ENCODE peak calls at places on chromosomes 12 and 14, in seven cellular contexts. W, M, B, R, Z, X and N are unnamed samples.

GRCh38 chr12:128852885-128853284 is 393 bp upstream of the GLT1D1 start:
- DNase-seq in W (peak), M (no peak), B (no peak), R (no peak), Z (no peak), X (no peak), N (no peak)

GRCh38 chr12:57836442-57837375 is 9.8 kb downstream of the CTDSP2 start:
- DNase-seq in W (no peak), M (no peak), B (no peak), R (no peak), Z (no peak), X (no peak), N (peak)

GRCh38 chr12:57089259-57090245 is 638 bp downstream of the NAB2 start:
- DNase-seq in W (peak), M (no peak), B (no peak), R (no peak), Z (peak), X (peak), N (no peak)

GRCh38 chr12:96882862-96883261 is 24.2 kb upstream of the NEDD1 start:
- DNase-seq in W (no peak), M (no peak), B (no peak), R (no peak), Z (no peak), X (no peak), N (no peak)

GRCh38 chr14:67984274-67984673 is 164.7 kb downstream of the RAD51B start:
- DNase-seq in W (no peak), M (no peak), B (no peak), R (no peak), Z (no peak), X (no peak), N (no peak)

GRCh38 chr12:121748571-121749265 is 36.2 kb downstream of the TMEM120B start:
- DNase-seq in W (peak), M (no peak), B (peak), R (no peak), Z (no peak), X (peak), N (no peak)

GRCh38 chr12:40055227-40055579 is 50.7 kb downstream of the SLC2A13 start:
- DNase-seq in W (no peak), M (no peak), B (no peak), R (no peak), Z (no peak), X (no peak), N (no peak)

GRCh38 chr12:28191018-28191595 is 851 bp downstream of the CCDC91 start:
- DNase-seq in W (no peak), M (no peak), B (no peak), R (no peak), Z (peak), X (peak), N (no peak)

GRCh38 chr14:28577711-28578131 is 188.9 kb upstream of the FOXG1 start:
- DNase-seq in W (no peak), M (no peak), B (no peak), R (no peak), Z (no peak), X (no peak), N (no peak)

GRCh38 chr12:6462234-6462995 is 8.1 kb downstream of the VAMP1 start:
- DNase-seq in W (no peak), M (no peak), B (no peak), R (no peak), Z (no peak), X (no peak), N (no peak)

GRCh38 chr12:19645823-19646222 is 206.5 kb downstream of the AEBP2 start:
- DNase-seq in W (no peak), M (no peak), B (no peak), R (no peak), Z (no peak), X (no peak), N (no peak)

GRCh38 chr12:131085816-131086591 is 132.3 kb downstream of the ADGRD1 start:
- DNase-seq in W (no peak), M (no peak), B (no peak), R (no peak), Z (no peak), X (no peak), N (no peak)

GRCh38 chr14:87745507-87746118 is 247.4 kb downstream of the GALC start:
- DNase-seq in W (peak), M (no peak), B (peak), R (no peak), Z (peak), X (peak), N (peak)

GRCh38 chr12:105467710-105468366 is 137.3 kb downstream of the C12orf75 start:
- DNase-seq in W (no peak), M (no peak), B (no peak), R (no peak), Z (peak), X (no peak), N (no peak)

GRCh38 chr12:103771466-103771865 is 69.6 kb downstream of the NT5DC3 start:
- DNase-seq in W (peak), M (no peak), B (peak), R (no peak), Z (peak), X (peak), N (no peak)

GRCh38 chr12:62279058-62279457 is 18.9 kb downstream of the USP15 start:
- DNase-seq in W (no peak), M (no peak), B (no peak), R (no peak), Z (no peak), X (no peak), N (no peak)

GRCh38 chr14:61456720-61457119 is 135.3 kb downstream of the PRKCH start:
- DNase-seq in W (peak), M (peak), B (peak), R (no peak), Z (peak), X (peak), N (peak)

GRCh38 chr12:79732647-79733046 is 41.9 kb upstream of the PAWR start:
- DNase-seq in W (no peak), M (no peak), B (no peak), R (no peak), Z (no peak), X (no peak), N (no peak)

GRCh38 chr14:105316968-105317498 is 2.5 kb downstream of the PACS2 start:
- DNase-seq in W (no peak), M (no peak), B (no peak), R (no peak), Z (peak), X (no peak), N (no peak)

GRCh38 chr14:98599082-98599481 is 672.9 kb downstream of the BCL11B start:
- DNase-seq in W (no peak), M (no peak), B (no peak), R (no peak), Z (no peak), X (no peak), N (no peak)

GRCh38 chr12:79690156-79690605 is 583 bp downstream of the PAWR start:
- DNase-seq in W (peak), M (no peak), B (peak), R (no peak), Z (peak), X (no peak), N (no peak)

GRCh38 chr14:52312872-52313492 is 1.1 kb upstream of the PTGER2 start:
- DNase-seq in W (no peak), M (no peak), B (no peak), R (no peak), Z (no peak), X (no peak), N (no peak)

GRCh38 chr12:132284618-132285310 is 44.6 kb downstream of the GALNT9 start:
- DNase-seq in W (peak), M (no peak), B (no peak), R (no peak), Z (no peak), X (no peak), N (no peak)

GRCh38 chr12:125684968-125685790 is 619.9 kb downstream of the AACS start:
- DNase-seq in W (no peak), M (no peak), B (no peak), R (no peak), Z (no peak), X (no peak), N (no peak)

GRCh38 chr12:124764451-124764850 is 99.2 kb downstream of the SCARB1 start:
- DNase-seq in W (peak), M (no peak), B (no peak), R (no peak), Z (no peak), X (peak), N (no peak)

GRCh38 chr12:4269279-4269991 is 4.1 kb upstream of the CCND2 start:
- DNase-seq in W (peak), M (no peak), B (no peak), R (no peak), Z (peak), X (peak), N (peak)

GRCh38 chr14:20734079-20734806 is 11.4 kb upstream of the EDDM3A start:
- DNase-seq in W (no peak), M (no peak), B (no peak), R (no peak), Z (no peak), X (no peak), N (no peak)

GRCh38 chr12:122951979-122952892 is 14.0 kb downstream of the ABCB9 start:
- DNase-seq in W (peak), M (peak), B (peak), R (no peak), Z (peak), X (no peak), N (peak)

GRCh38 chr14:96455588-96455987 is 46.6 kb upstream of the PAPOLA start:
- DNase-seq in W (no peak), M (no peak), B (no peak), R (no peak), Z (no peak), X (no peak), N (no peak)

GRCh38 chr14:96464136-96464535 is 38.0 kb upstream of the PAPOLA start:
- DNase-seq in W (no peak), M (no peak), B (no peak), R (no peak), Z (no peak), X (no peak), N (no peak)

GRCh38 chr14:96461950-96462798 is 40.0 kb upstream of the PAPOLA start:
- DNase-seq in W (no peak), M (no peak), B (peak), R (no peak), Z (no peak), X (no peak), N (no peak)

DNA sequence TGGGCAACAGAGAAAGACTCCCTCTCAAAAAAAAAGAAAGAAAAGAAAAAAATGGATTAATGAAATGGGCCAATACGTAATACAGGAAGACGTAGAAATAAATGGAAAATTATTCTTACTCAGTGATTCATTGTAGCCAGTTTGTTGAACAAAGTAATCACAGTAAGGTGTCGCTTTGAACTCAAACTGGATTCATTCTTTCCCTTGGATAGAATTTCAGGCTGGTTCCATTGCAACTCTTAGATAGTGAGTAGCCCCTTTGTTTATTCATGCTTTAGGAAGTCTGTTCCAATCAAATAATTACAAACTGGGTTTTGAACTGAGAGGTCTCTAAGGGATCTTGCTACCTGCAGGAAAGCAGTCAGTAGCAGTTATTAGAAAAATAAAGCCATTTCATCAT is 42.3 kb upstream of the PAPOLA start:
- DNase-seq in W (no peak), M (no peak), B (no peak), R (no peak), Z (no peak), X (no peak), N (no peak)
- TF ChIP-seq TAF1 in W (no peak), M (no peak), B (no peak), R (no peak), Z (no peak), X (no peak), N (no peak)

GRCh38 chr12:108547633-108548172 is 13.3 kb downstream of the SART3 start:
- DNase-seq in W (no peak), M (no peak), B (no peak), R (no peak), Z (no peak), X (no peak), N (no peak)

GRCh38 chr12:108551556-108551955 is 9.4 kb downstream of the SART3 start:
- DNase-seq in W (no peak), M (no peak), B (no peak), R (no peak), Z (no peak), X (no peak), N (no peak)

GRCh38 chr12:108553799-108554198 is 7.2 kb downstream of the SART3 start:
- DNase-seq in W (no peak), M (no peak), B (no peak), R (no peak), Z (no peak), X (no peak), N (no peak)

GRCh38 chr12:108543642-108544041 is 17.3 kb downstream of the SART3 start:
- DNase-seq in W (no peak), M (no peak), B (no peak), R (no peak), Z (no peak), X (no peak), N (no peak)

GRCh38 chr12:108548954-108549521 is 11.9 kb downstream of the SART3 start:
- DNase-seq in W (no peak), M (no peak), B (no peak), R (no peak), Z (no peak), X (no peak), N (no peak)
- TF ChIP-seq POLR2AphosphoS5 in W (no peak), M (no peak), B (no peak), R (no peak), Z (no peak), X (no peak), N (no peak)

GRCh38 chr12:29769162-29769820 is 14.5 kb downstream of the TMTC1 start:
- DNase-seq in W (no peak), M (no peak), B (no peak), R (no peak), Z (no peak), X (no peak), N (no peak)
- TF ChIP-seq TAF1 in W (no peak), M (no peak), B (no peak), R (no peak), Z (no peak), X (no peak), N (no peak)

GRCh38 chr14:102138935-102139247 is 806 bp upstream of the WDR20 start:
- DNase-seq in W (no peak), M (no peak), B (no peak), R (no peak), Z (no peak), X (no peak), N (no peak)

GRCh38 chr14:102140027-102140749 is 491 bp downstream of the WDR20 start:
- DNase-seq in W (peak), M (peak), B (peak), R (no peak), Z (peak), X (peak), N (peak)

GRCh38 chr14:102138535-102138934 is 1.2 kb upstream of the WDR20 start:
- DNase-seq in W (no peak), M (no peak), B (no peak), R (no peak), Z (no peak), X (no peak), N (no peak)

GRCh38 chr14:102140750-102141145 is 1.1 kb downstream of the WDR20 start:
- DNase-seq in W (no peak), M (no peak), B (no peak), R (no peak), Z (no peak), X (no peak), N (no peak)

GRCh38 chr14:102139248-102140026 is at the start of gene WDR20:
- DNase-seq in W (peak), M (peak), B (peak), R (peak), Z (peak), X (peak), N (peak)
- TF ChIP-seq POLR2AphosphoS5 in W (peak), M (peak), B (peak), R (peak), Z (peak), X (peak), N (peak)

DNA sequence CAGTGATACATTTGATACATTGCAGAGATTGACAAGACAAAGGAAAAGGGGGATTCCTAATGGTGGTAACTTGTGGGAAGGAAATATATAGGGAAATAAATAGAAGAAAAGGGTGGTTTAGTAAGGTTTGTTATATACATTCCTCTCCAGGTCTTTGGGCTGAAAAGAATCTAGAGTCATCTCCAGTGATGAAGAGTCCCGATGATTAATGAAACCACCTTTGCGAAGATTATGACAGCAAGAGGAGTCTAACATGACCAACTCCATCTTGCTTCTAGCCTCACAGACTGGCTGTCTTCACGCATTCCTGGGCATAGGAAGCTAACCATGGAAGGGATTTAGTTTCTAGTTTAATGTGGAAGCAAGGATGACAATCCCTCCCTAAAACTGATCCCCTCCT is 31.0 kb upstream of the CPM start:
- DNase-seq in W (no peak), M (no peak), B (no peak), R (no peak), Z (no peak), X (no peak), N (no peak)
- TF ChIP-seq TAF1 in W (no peak), M (no peak), B (no peak), R (no peak), Z (no peak), X (no peak), N (no peak)

GRCh38 chr12:85562765-85563164 is 273.4 kb downstream of the RASSF9 start:
- DNase-seq in W (no peak), M (no peak), B (no peak), R (no peak), Z (no peak), X (no peak), N (no peak)
- TF ChIP-seq POLR2AphosphoS5 in W (no peak), M (no peak), B (no peak), R (no peak), Z (no peak), X (no peak), N (no peak)